ENCODE peak calls at places on chromosomes 3 and 15, in ten cellular contexts. One of them, this sample, is unnamed.

GRCh38 chr3:65352951-65353350 is 665.2 kb upstream of the ADAMTS9 start:
- DNase-seq in CD4-positive, alpha-beta memory T cell: no peak
- DNase-seq in cardiac muscle cell: no peak
- DNase-seq in neural progenitor cell: no peak
- DNase-seq in right cardiac atrium: no peak
- DNase-seq in A673: no peak
- DNase-seq in prostate gland: no peak
- DNase-seq in CD8-positive, alpha-beta T cell: no peak
- DNase-seq in HAP-1: no peak
- DNase-seq in CD4-positive, CD25-positive, alpha-beta regulatory T cell: no peak
- DNase-seq in this sample: no peak

GRCh38 chr15:82064824-82065223 is 19.0 kb upstream of the MEX3B start:
- DNase-seq in CD4-positive, alpha-beta memory T cell: no peak
- DNase-seq in cardiac muscle cell: no peak
- DNase-seq in neural progenitor cell: no peak
- DNase-seq in right cardiac atrium: no peak
- DNase-seq in A673: no peak
- DNase-seq in prostate gland: no peak
- DNase-seq in CD8-positive, alpha-beta T cell: no peak
- DNase-seq in HAP-1: no peak
- DNase-seq in CD4-positive, CD25-positive, alpha-beta regulatory T cell: no peak
- DNase-seq in this sample: no peak

GRCh38 chr3:94024385-94024784 is 4.0 kb downstream of the STX19 start:
- DNase-seq in CD4-positive, alpha-beta memory T cell: no peak
- DNase-seq in cardiac muscle cell: no peak
- DNase-seq in neural progenitor cell: no peak
- DNase-seq in right cardiac atrium: no peak
- DNase-seq in A673: no peak
- DNase-seq in prostate gland: no peak
- DNase-seq in CD8-positive, alpha-beta T cell: no peak
- DNase-seq in HAP-1: no peak
- DNase-seq in CD4-positive, CD25-positive, alpha-beta regulatory T cell: no peak
- DNase-seq in this sample: no peak

GRCh38 chr3:8482263-8482662 is 19.4 kb upstream of the LMCD1 start:
- DNase-seq in CD4-positive, alpha-beta memory T cell: no peak
- DNase-seq in cardiac muscle cell: no peak
- DNase-seq in neural progenitor cell: no peak
- DNase-seq in right cardiac atrium: no peak
- DNase-seq in A673: no peak
- DNase-seq in prostate gland: no peak
- DNase-seq in CD8-positive, alpha-beta T cell: no peak
- DNase-seq in HAP-1: no peak
- DNase-seq in CD4-positive, CD25-positive, alpha-beta regulatory T cell: no peak
- DNase-seq in this sample: no peak

GRCh38 chr15:56017920-56018319 is 24.5 kb upstream of the NEDD4 start:
- DNase-seq in CD4-positive, alpha-beta memory T cell: no peak
- DNase-seq in cardiac muscle cell: no peak
- DNase-seq in neural progenitor cell: no peak
- DNase-seq in right cardiac atrium: no peak
- DNase-seq in A673: no peak
- DNase-seq in prostate gland: no peak
- DNase-seq in CD8-positive, alpha-beta T cell: no peak
- DNase-seq in HAP-1: no peak
- DNase-seq in CD4-positive, CD25-positive, alpha-beta regulatory T cell: no peak
- DNase-seq in this sample: no peak

GRCh38 chr3:25572336-25572735 is 92.4 kb downstream of the TOP2B start:
- DNase-seq in CD4-positive, alpha-beta memory T cell: no peak
- DNase-seq in cardiac muscle cell: no peak
- DNase-seq in neural progenitor cell: no peak
- DNase-seq in right cardiac atrium: no peak
- DNase-seq in A673: no peak
- DNase-seq in prostate gland: no peak
- DNase-seq in CD8-positive, alpha-beta T cell: no peak
- DNase-seq in HAP-1: no peak
- DNase-seq in CD4-positive, CD25-positive, alpha-beta regulatory T cell: no peak
- DNase-seq in this sample: no peak

GRCh38 chr15:49889525-49889924 is 229.5 kb downstream of the ATP8B4 start:
- DNase-seq in CD4-positive, alpha-beta memory T cell: no peak
- DNase-seq in cardiac muscle cell: no peak
- DNase-seq in neural progenitor cell: no peak
- DNase-seq in right cardiac atrium: no peak
- DNase-seq in A673: no peak
- DNase-seq in prostate gland: no peak
- DNase-seq in CD8-positive, alpha-beta T cell: no peak
- DNase-seq in HAP-1: no peak
- DNase-seq in CD4-positive, CD25-positive, alpha-beta regulatory T cell: no peak
- DNase-seq in this sample: no peak

GRCh38 chr3:129616713-129617112 is 10.2 kb upstream of the PLXND1 start:
- DNase-seq in CD4-positive, alpha-beta memory T cell: no peak
- DNase-seq in cardiac muscle cell: no peak
- DNase-seq in neural progenitor cell: no peak
- DNase-seq in right cardiac atrium: peak; percentile 57
- DNase-seq in A673: no peak
- DNase-seq in prostate gland: no peak
- DNase-seq in CD8-positive, alpha-beta T cell: no peak
- DNase-seq in HAP-1: no peak
- DNase-seq in CD4-positive, CD25-positive, alpha-beta regulatory T cell: no peak
- DNase-seq in this sample: no peak

GRCh38 chr15:97759363-97759762 is 201.1 kb upstream of the ARRDC4 start:
- DNase-seq in CD4-positive, alpha-beta memory T cell: no peak
- DNase-seq in cardiac muscle cell: no peak
- DNase-seq in neural progenitor cell: no peak
- DNase-seq in right cardiac atrium: no peak
- DNase-seq in A673: no peak
- DNase-seq in prostate gland: no peak
- DNase-seq in CD8-positive, alpha-beta T cell: no peak
- DNase-seq in HAP-1: no peak
- DNase-seq in CD4-positive, CD25-positive, alpha-beta regulatory T cell: no peak
- DNase-seq in this sample: no peak

DNA sequence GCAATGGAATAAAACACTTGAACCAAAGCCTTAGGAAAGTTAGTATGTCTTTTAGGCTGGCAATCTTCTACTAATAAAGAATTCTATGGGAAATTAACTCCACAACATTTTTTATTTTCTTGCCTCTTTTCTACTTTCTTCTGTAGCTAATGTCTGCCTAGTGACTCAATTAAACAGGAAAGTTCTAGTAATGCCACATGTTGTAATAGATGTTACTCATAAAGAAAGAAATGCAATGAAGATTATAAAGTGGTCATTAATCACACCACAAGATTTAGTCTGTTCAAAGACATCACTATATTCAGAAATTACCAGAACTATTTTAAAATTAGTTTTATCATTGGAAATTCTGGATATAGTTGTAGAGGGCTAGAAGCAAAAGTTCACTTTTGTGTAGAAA is 329.7 kb downstream of the SI start:
- DNase-seq in CD4-positive, alpha-beta memory T cell: no peak
- DNase-seq in cardiac muscle cell: no peak
- DNase-seq in neural progenitor cell: no peak
- DNase-seq in right cardiac atrium: no peak
- DNase-seq in A673: no peak
- DNase-seq in prostate gland: no peak
- DNase-seq in CD8-positive, alpha-beta T cell: no peak
- DNase-seq in HAP-1: no peak
- DNase-seq in CD4-positive, CD25-positive, alpha-beta regulatory T cell: no peak
- DNase-seq in this sample: no peak
- H3K4me3 ChIP-seq in CD4-positive, alpha-beta memory T cell: no peak overlapping the region
- H3K4me3 ChIP-seq in cardiac muscle cell: no peak overlapping the region
- H3K4me3 ChIP-seq in neural progenitor cell: no peak overlapping the region
- H3K4me3 ChIP-seq in right cardiac atrium: no peak overlapping the region
- H3K4me3 ChIP-seq in A673: no peak overlapping the region
- H3K4me3 ChIP-seq in prostate gland: no peak overlapping the region
- H3K4me3 ChIP-seq in CD8-positive, alpha-beta T cell: no peak overlapping the region
- H3K4me3 ChIP-seq in HAP-1: no peak overlapping the region
- H3K4me3 ChIP-seq in CD4-positive, CD25-positive, alpha-beta regulatory T cell: no peak overlapping the region
- H3K4me3 ChIP-seq in this sample: no peak overlapping the region

DNA sequence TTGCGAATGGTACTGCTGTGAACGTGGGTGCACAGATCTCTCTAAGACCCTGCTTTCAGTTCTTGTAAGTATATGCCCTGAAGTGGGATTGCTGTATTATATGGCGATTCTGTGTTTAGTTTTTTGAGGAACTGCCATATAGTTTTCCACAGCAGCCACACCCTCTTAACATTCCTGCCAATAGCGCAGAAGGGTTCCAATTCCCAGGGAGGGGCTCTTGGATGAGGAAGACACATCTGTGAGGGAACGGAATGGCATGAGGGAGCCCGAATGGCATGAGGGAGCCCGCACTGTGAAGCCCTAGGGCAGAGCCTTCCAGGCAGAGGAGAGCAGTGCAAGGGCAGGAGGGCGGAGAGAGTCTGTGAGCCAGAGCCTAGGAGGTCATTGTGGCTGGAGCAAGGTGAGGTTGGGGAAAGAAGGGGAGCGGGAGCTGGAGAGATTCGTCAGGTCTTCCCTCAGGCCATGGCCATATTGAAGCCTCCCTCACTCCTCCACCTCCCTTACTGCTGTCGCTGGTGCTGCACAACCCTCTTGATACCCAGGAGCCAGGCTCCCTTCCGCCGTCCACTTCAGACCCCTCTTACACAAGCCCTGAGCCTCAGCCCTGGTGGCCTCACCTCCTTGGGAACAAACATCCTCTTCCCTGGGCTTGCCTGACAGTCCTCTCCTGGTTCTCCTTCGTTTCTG is 51.3 kb downstream of the FGD5 start:
- DNase-seq in CD4-positive, alpha-beta memory T cell: no peak
- DNase-seq in cardiac muscle cell: no peak
- DNase-seq in neural progenitor cell: no peak
- DNase-seq in right cardiac atrium: no peak
- DNase-seq in A673: no peak
- DNase-seq in prostate gland: no peak
- DNase-seq in CD8-positive, alpha-beta T cell: no peak
- DNase-seq in HAP-1: no peak
- DNase-seq in CD4-positive, CD25-positive, alpha-beta regulatory T cell: no peak
- DNase-seq in this sample: peak; percentile 13
- H3K4me1 ChIP-seq in CD4-positive, alpha-beta memory T cell: no peaks in the 10 kb centered on the region
- H3K4me1 ChIP-seq in cardiac muscle cell: no peaks in the 10 kb centered on the region
- H3K4me1 ChIP-seq in neural progenitor cell: no peaks in the 10 kb centered on the region
- H3K4me1 ChIP-seq in right cardiac atrium: no peaks in the 10 kb centered on the region
- H3K4me1 ChIP-seq in A673: no peaks in the 10 kb centered on the region
- H3K4me1 ChIP-seq in prostate gland: no peaks in the 10 kb centered on the region
- H3K4me1 ChIP-seq in CD8-positive, alpha-beta T cell: no peaks in the 10 kb centered on the region
- H3K4me1 ChIP-seq in HAP-1: no peaks in the 10 kb centered on the region
- H3K4me1 ChIP-seq in CD4-positive, CD25-positive, alpha-beta regulatory T cell: no peaks in the 10 kb centered on the region
- H3K4me1 ChIP-seq in this sample: no peaks in the 10 kb centered on the region

GRCh38 chr15:99305761-99306505 is 54.7 kb downstream of the LRRC28 start:
- DNase-seq in CD4-positive, alpha-beta memory T cell: no peak
- DNase-seq in cardiac muscle cell: peak; percentile 73
- DNase-seq in neural progenitor cell: peak; percentile 58
- DNase-seq in right cardiac atrium: peak; percentile 85
- DNase-seq in A673: peak; percentile 85
- DNase-seq in prostate gland: peak; percentile 84
- DNase-seq in CD8-positive, alpha-beta T cell: no peak
- DNase-seq in HAP-1: peak; percentile 93
- DNase-seq in CD4-positive, CD25-positive, alpha-beta regulatory T cell: no peak
- DNase-seq in this sample: no peak

GRCh38 chr15:99307735-99308134 is 56.5 kb downstream of the LRRC28 start:
- DNase-seq in CD4-positive, alpha-beta memory T cell: no peak
- DNase-seq in cardiac muscle cell: no peak
- DNase-seq in neural progenitor cell: no peak
- DNase-seq in right cardiac atrium: no peak
- DNase-seq in A673: no peak
- DNase-seq in prostate gland: no peak
- DNase-seq in CD8-positive, alpha-beta T cell: no peak
- DNase-seq in HAP-1: no peak
- DNase-seq in CD4-positive, CD25-positive, alpha-beta regulatory T cell: no peak
- DNase-seq in this sample: no peak

GRCh38 chr15:99303881-99304280 is 52.6 kb downstream of the LRRC28 start:
- DNase-seq in CD4-positive, alpha-beta memory T cell: no peak
- DNase-seq in cardiac muscle cell: no peak
- DNase-seq in neural progenitor cell: no peak
- DNase-seq in right cardiac atrium: no peak
- DNase-seq in A673: no peak
- DNase-seq in prostate gland: no peak
- DNase-seq in CD8-positive, alpha-beta T cell: no peak
- DNase-seq in HAP-1: peak; percentile 25
- DNase-seq in CD4-positive, CD25-positive, alpha-beta regulatory T cell: no peak
- DNase-seq in this sample: no peak

GRCh38 chr15:99310745-99311144 is 59.5 kb downstream of the LRRC28 start:
- DNase-seq in CD4-positive, alpha-beta memory T cell: no peak
- DNase-seq in cardiac muscle cell: no peak
- DNase-seq in neural progenitor cell: no peak
- DNase-seq in right cardiac atrium: no peak
- DNase-seq in A673: no peak
- DNase-seq in prostate gland: no peak
- DNase-seq in CD8-positive, alpha-beta T cell: no peak
- DNase-seq in HAP-1: no peak
- DNase-seq in CD4-positive, CD25-positive, alpha-beta regulatory T cell: no peak
- DNase-seq in this sample: no peak

GRCh38 chr15:99306694-99307338 is 55.5 kb downstream of the LRRC28 start:
- DNase-seq in CD4-positive, alpha-beta memory T cell: no peak
- DNase-seq in cardiac muscle cell: peak; percentile 76
- DNase-seq in neural progenitor cell: peak; percentile 62
- DNase-seq in right cardiac atrium: no peak
- DNase-seq in A673: no peak
- DNase-seq in prostate gland: peak; percentile 37
- DNase-seq in CD8-positive, alpha-beta T cell: no peak
- DNase-seq in HAP-1: peak; percentile 84
- DNase-seq in CD4-positive, CD25-positive, alpha-beta regulatory T cell: no peak
- DNase-seq in this sample: no peak
- H3K4me3 ChIP-seq in CD4-positive, alpha-beta memory T cell: no peak overlapping the region
- H3K4me3 ChIP-seq in cardiac muscle cell: no peak overlapping the region
- H3K4me3 ChIP-seq in neural progenitor cell: peak overlapping the region; percentile 3
- H3K4me3 ChIP-seq in right cardiac atrium: peak overlapping the region; percentile 36
- H3K4me3 ChIP-seq in A673: peak overlapping the region; percentile 23
- H3K4me3 ChIP-seq in prostate gland: no peak overlapping the region
- H3K4me3 ChIP-seq in CD8-positive, alpha-beta T cell: no peak overlapping the region
- H3K4me3 ChIP-seq in HAP-1: peak overlapping the region; percentile 6
- H3K4me3 ChIP-seq in CD4-positive, CD25-positive, alpha-beta regulatory T cell: no peak overlapping the region
- H3K4me3 ChIP-seq in this sample: no peak overlapping the region

GRCh38 chr3:47380026-47380600 is 708 bp upstream of the PTPN23 start:
- DNase-seq in CD4-positive, alpha-beta memory T cell: no peak
- DNase-seq in cardiac muscle cell: no peak
- DNase-seq in neural progenitor cell: no peak
- DNase-seq in right cardiac atrium: no peak
- DNase-seq in A673: no peak
- DNase-seq in prostate gland: no peak
- DNase-seq in CD8-positive, alpha-beta T cell: no peak
- DNase-seq in HAP-1: no peak
- DNase-seq in CD4-positive, CD25-positive, alpha-beta regulatory T cell: no peak
- DNase-seq in this sample: no peak

GRCh38 chr3:47378869-47379268 is 2.0 kb upstream of the PTPN23 start:
- DNase-seq in CD4-positive, alpha-beta memory T cell: no peak
- DNase-seq in cardiac muscle cell: no peak
- DNase-seq in neural progenitor cell: no peak
- DNase-seq in right cardiac atrium: no peak
- DNase-seq in A673: no peak
- DNase-seq in prostate gland: no peak
- DNase-seq in CD8-positive, alpha-beta T cell: no peak
- DNase-seq in HAP-1: no peak
- DNase-seq in CD4-positive, CD25-positive, alpha-beta regulatory T cell: no peak
- DNase-seq in this sample: no peak

GRCh38 chr3:47380601-47381316 is at the start of gene PTPN23:
- DNase-seq in CD4-positive, alpha-beta memory T cell: peak; percentile 99
- DNase-seq in cardiac muscle cell: peak; percentile 99
- DNase-seq in neural progenitor cell: peak; percentile 99
- DNase-seq in right cardiac atrium: peak; percentile 99
- DNase-seq in A673: peak; percentile 96
- DNase-seq in prostate gland: peak; percentile 98
- DNase-seq in CD8-positive, alpha-beta T cell: peak; percentile 99
- DNase-seq in HAP-1: peak; percentile 99
- DNase-seq in CD4-positive, CD25-positive, alpha-beta regulatory T cell: peak; percentile 98
- DNase-seq in this sample: peak; percentile 99

GRCh38 chr3:47379488-47379899 is 1.3 kb upstream of the PTPN23 start:
- DNase-seq in CD4-positive, alpha-beta memory T cell: no peak
- DNase-seq in cardiac muscle cell: no peak
- DNase-seq in neural progenitor cell: no peak
- DNase-seq in right cardiac atrium: no peak
- DNase-seq in A673: no peak
- DNase-seq in prostate gland: no peak
- DNase-seq in CD8-positive, alpha-beta T cell: no peak
- DNase-seq in HAP-1: no peak
- DNase-seq in CD4-positive, CD25-positive, alpha-beta regulatory T cell: no peak
- DNase-seq in this sample: no peak

GRCh38 chr3:47381317-47382157 is 716 bp downstream of the PTPN23 start:
- DNase-seq in CD4-positive, alpha-beta memory T cell: peak; percentile 58
- DNase-seq in cardiac muscle cell: peak; percentile 89
- DNase-seq in neural progenitor cell: peak; percentile 86
- DNase-seq in right cardiac atrium: peak; percentile 94
- DNase-seq in A673: peak; percentile 85
- DNase-seq in prostate gland: peak; percentile 67
- DNase-seq in CD8-positive, alpha-beta T cell: peak; percentile 70
- DNase-seq in HAP-1: peak; percentile 89
- DNase-seq in CD4-positive, CD25-positive, alpha-beta regulatory T cell: peak; percentile 68
- DNase-seq in this sample: peak; percentile 67
- H3K4me1 ChIP-seq in CD4-positive, alpha-beta memory T cell: peaks cover 43% of the 10 kb centered on the region
- H3K4me1 ChIP-seq in cardiac muscle cell: peaks cover 7% of the 10 kb centered on the region
- H3K4me1 ChIP-seq in neural progenitor cell: peaks cover 5% of the 10 kb centered on the region
- H3K4me1 ChIP-seq in right cardiac atrium: peaks cover 2% of the 10 kb centered on the region
- H3K4me1 ChIP-seq in A673: no peaks in the 10 kb centered on the region
- H3K4me1 ChIP-seq in prostate gland: peaks cover 5% of the 10 kb centered on the region
- H3K4me1 ChIP-seq in CD8-positive, alpha-beta T cell: peaks cover 30% of the 10 kb centered on the region
- H3K4me1 ChIP-seq in HAP-1: peaks cover 12% of the 10 kb centered on the region
- H3K4me1 ChIP-seq in CD4-positive, CD25-positive, alpha-beta regulatory T cell: peaks cover 20% of the 10 kb centered on the region
- H3K4me1 ChIP-seq in this sample: peaks cover 28% of the 10 kb centered on the region